ENCODE peak calls at places on chromosome 1, in nine cellular contexts. One of them, this sample, is unnamed.

GRCh38 chr1:48035371-48036141 is 38.4 kb upstream of the TRABD2B start:
- DNase-seq in T-cell: no peak
- DNase-seq in epithelial cell of proximal tubule: no peak
- DNase-seq in DMS153: no peak
- DNase-seq in HTR-8/SVneo: no peak
- DNase-seq in activated naive CD4-positive, alpha-beta T cell treated with anti-CD3 and anti-CD28 coated beads, Interleukin-2, amount 10 ng/mL, durations not matched to agents 7 days and 5 days: no peak
- DNase-seq in HT-29: no peak
- DNase-seq in hippocampal formation: peak
- DNase-seq in H1: no peak
- DNase-seq in this sample: no peak

GRCh38 chr1:198632007-198632406 is 6.8 kb upstream of the PTPRC start:
- DNase-seq in HT-29: no peak
- DNase-seq in hippocampal formation: no peak
- DNase-seq in activated naive CD4-positive, alpha-beta T cell treated with anti-CD3 and anti-CD28 coated beads, Interleukin-2, amount 10 ng/mL, durations not matched to agents 7 days and 5 days: no peak
- DNase-seq in HTR-8/SVneo: no peak
- DNase-seq in T-cell: no peak
- DNase-seq in DMS153: no peak
- DNase-seq in H1: no peak
- DNase-seq in epithelial cell of proximal tubule: no peak
- DNase-seq in this sample: no peak

GRCh38 chr1:94068096-94068830 is 52.7 kb downstream of the ABCA4 start:
- DNase-seq in epithelial cell of proximal tubule: no peak
- DNase-seq in HTR-8/SVneo: no peak
- DNase-seq in T-cell: no peak
- DNase-seq in activated naive CD4-positive, alpha-beta T cell treated with anti-CD3 and anti-CD28 coated beads, Interleukin-2, amount 10 ng/mL, durations not matched to agents 7 days and 5 days: no peak
- DNase-seq in DMS153: no peak
- DNase-seq in H1: no peak
- DNase-seq in HT-29: peak
- DNase-seq in hippocampal formation: no peak
- DNase-seq in this sample: no peak

GRCh38 chr1:54476231-54477109 is 70.3 kb upstream of the SSBP3 start:
- DNase-seq in HTR-8/SVneo: no peak
- DNase-seq in H1: no peak
- DNase-seq in hippocampal formation: no peak
- DNase-seq in activated naive CD4-positive, alpha-beta T cell treated with anti-CD3 and anti-CD28 coated beads, Interleukin-2, amount 10 ng/mL, durations not matched to agents 7 days and 5 days: no peak
- DNase-seq in T-cell: no peak
- DNase-seq in epithelial cell of proximal tubule: no peak
- DNase-seq in HT-29: no peak
- DNase-seq in DMS153: no peak
- DNase-seq in this sample: no peak

GRCh38 chr1:108000620-108001105 is 35.7 kb upstream of the VAV3 start:
- DNase-seq in T-cell: no peak
- DNase-seq in epithelial cell of proximal tubule: peak
- DNase-seq in HTR-8/SVneo: no peak
- DNase-seq in DMS153: peak
- DNase-seq in HT-29: no peak
- DNase-seq in hippocampal formation: no peak
- DNase-seq in H1: no peak
- DNase-seq in activated naive CD4-positive, alpha-beta T cell treated with anti-CD3 and anti-CD28 coated beads, Interleukin-2, amount 10 ng/mL, durations not matched to agents 7 days and 5 days: no peak
- DNase-seq in this sample: no peak

GRCh38 chr1:53704304-53704703 is 34.7 kb downstream of the GLIS1 start:
- DNase-seq in T-cell: no peak
- DNase-seq in hippocampal formation: no peak
- DNase-seq in epithelial cell of proximal tubule: no peak
- DNase-seq in activated naive CD4-positive, alpha-beta T cell treated with anti-CD3 and anti-CD28 coated beads, Interleukin-2, amount 10 ng/mL, durations not matched to agents 7 days and 5 days: no peak
- DNase-seq in HT-29: no peak
- DNase-seq in DMS153: no peak
- DNase-seq in HTR-8/SVneo: no peak
- DNase-seq in H1: no peak
- DNase-seq in this sample: no peak

GRCh38 chr1:17013598-17014320 is 2.0 kb upstream of the ATP13A2 start:
- DNase-seq in epithelial cell of proximal tubule: no peak
- DNase-seq in activated naive CD4-positive, alpha-beta T cell treated with anti-CD3 and anti-CD28 coated beads, Interleukin-2, amount 10 ng/mL, durations not matched to agents 7 days and 5 days: no peak
- DNase-seq in HT-29: no peak
- DNase-seq in DMS153: no peak
- DNase-seq in hippocampal formation: peak
- DNase-seq in T-cell: no peak
- DNase-seq in H1: no peak
- DNase-seq in HTR-8/SVneo: no peak
- DNase-seq in this sample: no peak

GRCh38 chr1:201275266-201275666 is 8.0 kb upstream of the PKP1 start:
- DNase-seq in HTR-8/SVneo: peak
- DNase-seq in HT-29: no peak
- DNase-seq in epithelial cell of proximal tubule: peak
- DNase-seq in T-cell: no peak
- DNase-seq in hippocampal formation: no peak
- DNase-seq in H1: no peak
- DNase-seq in activated naive CD4-positive, alpha-beta T cell treated with anti-CD3 and anti-CD28 coated beads, Interleukin-2, amount 10 ng/mL, durations not matched to agents 7 days and 5 days: no peak
- DNase-seq in DMS153: peak
- DNase-seq in this sample: no peak

GRCh38 chr1:54406339-54407181 is at the start of gene SSBP3:
- DNase-seq in H1: no peak
- DNase-seq in DMS153: peak
- DNase-seq in activated naive CD4-positive, alpha-beta T cell treated with anti-CD3 and anti-CD28 coated beads, Interleukin-2, amount 10 ng/mL, durations not matched to agents 7 days and 5 days: peak
- DNase-seq in T-cell: peak
- DNase-seq in HT-29: peak
- DNase-seq in hippocampal formation: peak
- DNase-seq in epithelial cell of proximal tubule: no peak
- DNase-seq in HTR-8/SVneo: peak
- DNase-seq in this sample: peak

GRCh38 chr1:26023826-26024225 is 2.3 kb downstream of the EXTL1 start:
- DNase-seq in DMS153: no peak
- DNase-seq in HTR-8/SVneo: no peak
- DNase-seq in epithelial cell of proximal tubule: no peak
- DNase-seq in activated naive CD4-positive, alpha-beta T cell treated with anti-CD3 and anti-CD28 coated beads, Interleukin-2, amount 10 ng/mL, durations not matched to agents 7 days and 5 days: no peak
- DNase-seq in H1: no peak
- DNase-seq in hippocampal formation: no peak
- DNase-seq in HT-29: no peak
- DNase-seq in T-cell: no peak
- DNase-seq in this sample: no peak

GRCh38 chr1:19664453-19665043 is at the start of gene HTR6:
- DNase-seq in epithelial cell of proximal tubule: no peak
- DNase-seq in HT-29: no peak
- DNase-seq in HTR-8/SVneo: no peak
- DNase-seq in T-cell: no peak
- DNase-seq in DMS153: no peak
- DNase-seq in activated naive CD4-positive, alpha-beta T cell treated with anti-CD3 and anti-CD28 coated beads, Interleukin-2, amount 10 ng/mL, durations not matched to agents 7 days and 5 days: peak
- DNase-seq in H1: no peak
- DNase-seq in hippocampal formation: no peak
- DNase-seq in this sample: no peak

GRCh38 chr1:3032371-3032862 is 11.2 kb downstream of the ACTRT2 start:
- DNase-seq in T-cell: no peak
- DNase-seq in HT-29: no peak
- DNase-seq in HTR-8/SVneo: no peak
- DNase-seq in hippocampal formation: no peak
- DNase-seq in activated naive CD4-positive, alpha-beta T cell treated with anti-CD3 and anti-CD28 coated beads, Interleukin-2, amount 10 ng/mL, durations not matched to agents 7 days and 5 days: no peak
- DNase-seq in H1: no peak
- DNase-seq in DMS153: no peak
- DNase-seq in epithelial cell of proximal tubule: no peak
- DNase-seq in this sample: no peak

GRCh38 chr1:193846881-193847280 is 660.5 kb upstream of the B3GALT2 start:
- DNase-seq in hippocampal formation: no peak
- DNase-seq in epithelial cell of proximal tubule: no peak
- DNase-seq in H1: no peak
- DNase-seq in HT-29: no peak
- DNase-seq in activated naive CD4-positive, alpha-beta T cell treated with anti-CD3 and anti-CD28 coated beads, Interleukin-2, amount 10 ng/mL, durations not matched to agents 7 days and 5 days: no peak
- DNase-seq in DMS153: no peak
- DNase-seq in T-cell: no peak
- DNase-seq in HTR-8/SVneo: no peak
- DNase-seq in this sample: no peak

GRCh38 chr1:47848985-47849610 is 148.1 kb downstream of the TRABD2B start:
- DNase-seq in H1: no peak
- DNase-seq in hippocampal formation: no peak
- DNase-seq in HT-29: no peak
- DNase-seq in epithelial cell of proximal tubule: no peak
- DNase-seq in activated naive CD4-positive, alpha-beta T cell treated with anti-CD3 and anti-CD28 coated beads, Interleukin-2, amount 10 ng/mL, durations not matched to agents 7 days and 5 days: no peak
- DNase-seq in HTR-8/SVneo: no peak
- DNase-seq in DMS153: no peak
- DNase-seq in T-cell: no peak
- DNase-seq in this sample: no peak

GRCh38 chr1:110004583-110004982 is 20.0 kb downstream of the AHCYL1 start:
- DNase-seq in H1: no peak
- DNase-seq in HT-29: peak
- DNase-seq in T-cell: no peak
- DNase-seq in activated naive CD4-positive, alpha-beta T cell treated with anti-CD3 and anti-CD28 coated beads, Interleukin-2, amount 10 ng/mL, durations not matched to agents 7 days and 5 days: no peak
- DNase-seq in HTR-8/SVneo: no peak
- DNase-seq in DMS153: no peak
- DNase-seq in hippocampal formation: no peak
- DNase-seq in epithelial cell of proximal tubule: no peak
- DNase-seq in this sample: no peak

GRCh38 chr1:235327559-235328270 is at the start of gene ARID4B:
- DNase-seq in hippocampal formation: no peak
- DNase-seq in epithelial cell of proximal tubule: no peak
- DNase-seq in T-cell: no peak
- DNase-seq in HT-29: no peak
- DNase-seq in DMS153: no peak
- DNase-seq in HTR-8/SVneo: no peak
- DNase-seq in H1: no peak
- DNase-seq in activated naive CD4-positive, alpha-beta T cell treated with anti-CD3 and anti-CD28 coated beads, Interleukin-2, amount 10 ng/mL, durations not matched to agents 7 days and 5 days: no peak
- DNase-seq in this sample: no peak

GRCh38 chr1:40861227-40862003 is 748 bp downstream of the CITED4 start:
- DNase-seq in epithelial cell of proximal tubule: no peak
- DNase-seq in T-cell: peak
- DNase-seq in DMS153: no peak
- DNase-seq in H1: no peak
- DNase-seq in activated naive CD4-positive, alpha-beta T cell treated with anti-CD3 and anti-CD28 coated beads, Interleukin-2, amount 10 ng/mL, durations not matched to agents 7 days and 5 days: peak
- DNase-seq in HT-29: no peak
- DNase-seq in hippocampal formation: no peak
- DNase-seq in HTR-8/SVneo: no peak
- DNase-seq in this sample: no peak

GRCh38 chr1:37159102-37159501 is 124.8 kb upstream of the GRIK3 start:
- DNase-seq in hippocampal formation: no peak
- DNase-seq in T-cell: no peak
- DNase-seq in HTR-8/SVneo: no peak
- DNase-seq in H1: no peak
- DNase-seq in epithelial cell of proximal tubule: no peak
- DNase-seq in HT-29: peak
- DNase-seq in DMS153: no peak
- DNase-seq in activated naive CD4-positive, alpha-beta T cell treated with anti-CD3 and anti-CD28 coated beads, Interleukin-2, amount 10 ng/mL, durations not matched to agents 7 days and 5 days: no peak
- DNase-seq in this sample: no peak

GRCh38 chr1:35097224-35097623 is 18.0 kb downstream of the ZMYM1 start:
- DNase-seq in HT-29: no peak
- DNase-seq in DMS153: no peak
- DNase-seq in hippocampal formation: no peak
- DNase-seq in epithelial cell of proximal tubule: no peak
- DNase-seq in H1: no peak
- DNase-seq in T-cell: no peak
- DNase-seq in activated naive CD4-positive, alpha-beta T cell treated with anti-CD3 and anti-CD28 coated beads, Interleukin-2, amount 10 ng/mL, durations not matched to agents 7 days and 5 days: no peak
- DNase-seq in HTR-8/SVneo: no peak
- DNase-seq in this sample: no peak

GRCh38 chr1:206442101-206442500 is 28.2 kb upstream of the IKBKE start:
- DNase-seq in HTR-8/SVneo: no peak
- DNase-seq in HT-29: no peak
- DNase-seq in hippocampal formation: no peak
- DNase-seq in activated naive CD4-positive, alpha-beta T cell treated with anti-CD3 and anti-CD28 coated beads, Interleukin-2, amount 10 ng/mL, durations not matched to agents 7 days and 5 days: no peak
- DNase-seq in DMS153: no peak
- DNase-seq in H1: no peak
- DNase-seq in T-cell: no peak
- DNase-seq in epithelial cell of proximal tubule: no peak
- DNase-seq in this sample: no peak